ENCODE peak calls at places on chromosomes 13 and 19, in ten cellular contexts. E, N, W, M, C, F, L, P, A and X are unnamed samples.

GRCh38 chr13:77028202-77028601 is 1.2 kb upstream of the FBXL3 start:
- DNase-seq in E (no peak), N (no peak), W (no peak), M (no peak), C (peak), F (peak), L (peak), P (no peak), A (peak), X (no peak)

GRCh38 chr13:44903596-44903995 is 85.7 kb downstream of the NUFIP1 start:
- DNase-seq in E (no peak), N (peak), W (peak), M (no peak), C (peak), F (peak), L (peak), P (peak), A (peak), X (peak)

GRCh38 chr19:49851456-49852259 is 699 bp downstream of the PTOV1 start:
- DNase-seq in E (peak), N (peak), W (no peak), M (no peak), C (peak), F (peak), L (peak), P (peak), A (no peak), X (no peak)

GRCh38 chr19:23440791-23441190 is 45.5 kb upstream of the ZNF91 start:
- DNase-seq in E (no peak), N (no peak), W (no peak), M (no peak), C (no peak), F (no peak), L (no peak), P (no peak), A (no peak), X (no peak)

GRCh38 chr19:48544856-48545750 is 6.9 kb upstream of the SULT2B1 start:
- DNase-seq in E (no peak), N (peak), W (no peak), M (no peak), C (no peak), F (no peak), L (no peak), P (no peak), A (no peak), X (no peak)

GRCh38 chr19:3366761-3367571 is 583 bp downstream of the NFIC start:
- DNase-seq in E (no peak), N (peak), W (peak), M (no peak), C (peak), F (peak), L (peak), P (peak), A (peak), X (no peak)

GRCh38 chr19:16714702-16715294 is 4.8 kb upstream of the NWD1 start:
- DNase-seq in E (peak), N (peak), W (peak), M (no peak), C (peak), F (peak), L (peak), P (peak), A (peak), X (no peak)

GRCh38 chr19:43619262-43620060 is at the start of gene ZNF428:
- DNase-seq in E (peak), N (peak), W (peak), M (peak), C (peak), F (peak), L (peak), P (peak), A (peak), X (peak)

GRCh38 chr13:24985102-24985501 is 110.8 kb upstream of the PABPC3 start:
- DNase-seq in E (no peak), N (peak), W (no peak), M (no peak), C (no peak), F (no peak), L (no peak), P (no peak), A (no peak), X (no peak)
- TF ChIP-seq CTCF in E (no peak), N (peak), W (no peak), M (no peak), C (no peak), F (no peak), L (no peak), P (no peak), A (no peak), X (no peak)

DNA sequence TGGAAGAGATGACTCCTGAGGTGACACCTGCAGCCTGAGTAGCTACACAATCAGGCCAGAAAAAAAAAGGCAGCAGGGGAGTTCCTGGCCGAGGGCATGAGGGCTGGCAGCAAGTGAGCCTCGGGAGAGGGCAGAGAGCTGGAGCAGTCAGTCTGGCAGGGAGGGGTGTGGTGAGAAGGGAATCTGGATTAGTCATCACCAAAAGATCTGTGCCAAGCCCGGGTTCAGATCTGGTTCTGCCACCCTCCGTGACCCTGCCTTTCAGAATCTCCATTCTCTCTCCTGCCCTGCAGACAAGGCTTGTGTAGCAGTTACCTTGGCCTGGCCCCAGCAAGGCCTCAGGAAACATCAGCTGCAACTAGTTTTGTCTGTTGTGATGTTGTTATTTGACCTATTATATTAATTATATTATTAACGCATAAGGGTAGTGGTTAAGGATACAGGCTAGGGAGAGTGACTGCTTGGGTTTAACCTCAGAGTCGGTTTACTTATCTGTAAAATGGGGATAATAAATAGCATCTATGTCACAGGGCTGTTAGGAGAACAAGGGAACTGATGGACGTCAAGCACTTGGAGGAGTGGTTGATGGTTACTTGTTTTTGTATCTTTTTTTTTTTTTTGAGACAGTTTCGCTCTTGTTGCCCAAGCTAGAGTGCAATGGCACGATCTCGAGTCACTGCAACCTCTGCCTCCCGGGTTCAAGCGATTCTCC is 2.7 kb upstream of the CAPNS1 start:
- DNase-seq in E (no peak), N (no peak), W (peak), M (no peak), C (peak), F (no peak), L (no peak), P (peak), A (peak), X (peak)
- H3K27ac ChIP-seq in E (no peak), N (no peak), W (peak), M (peak), C (peak), F (peak), L (no peak), P (peak), A (peak), X (peak)

GRCh38 chr13:61466280-61466679 is 50.6 kb upstream of the PCDH20 start:
- DNase-seq in E (no peak), N (peak), W (no peak), M (no peak), C (no peak), F (no peak), L (no peak), P (no peak), A (no peak), X (no peak)
- TF ChIP-seq CTCF in E (no peak), N (peak), W (peak), M (no peak), C (no peak), F (no peak), L (no peak), P (no peak), A (no peak), X (no peak)

GRCh38 chr13:58682616-58683015 is 1051.1 kb downstream of the PCDH17 start:
- DNase-seq in E (no peak), N (no peak), W (no peak), M (no peak), C (no peak), F (no peak), L (no peak), P (no peak), A (no peak), X (no peak)

DNA sequence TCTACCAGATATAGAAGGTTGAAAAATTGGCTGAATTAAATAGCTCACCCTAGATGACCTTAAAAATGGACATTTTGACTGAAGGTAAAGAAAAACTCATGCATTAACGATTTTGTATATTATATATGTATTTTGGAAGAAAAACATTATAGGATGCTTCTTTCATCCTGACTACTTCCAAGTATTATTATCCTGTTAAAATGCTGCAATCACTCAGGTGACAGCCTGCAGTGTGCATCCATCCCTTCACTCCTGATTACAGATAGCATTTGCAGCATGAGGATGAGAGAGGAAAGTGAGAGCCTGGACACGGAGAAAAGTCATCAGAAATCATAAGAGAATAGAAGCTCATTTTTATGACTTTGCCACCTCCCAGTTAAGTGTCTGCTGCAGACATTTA is 1055.6 kb downstream of the PCDH17 start:
- DNase-seq in E (no peak), N (no peak), W (no peak), M (no peak), C (no peak), F (no peak), L (no peak), P (no peak), A (no peak), X (no peak)
- H3K27ac ChIP-seq in E (no peak), N (no peak), W (no peak), M (no peak), C (no peak), F (no peak), L (no peak), P (no peak), A (no peak), X (no peak)

GRCh38 chr19:15631817-15632216 is 8.9 kb upstream of the CYP4F3 start:
- DNase-seq in E (peak), N (peak), W (no peak), M (no peak), C (no peak), F (no peak), L (no peak), P (no peak), A (no peak), X (no peak)
- TF ChIP-seq CTCF in E (peak), N (peak), W (peak), M (no peak), C (no peak), F (no peak), L (no peak), P (no peak), A (no peak), X (no peak)

GRCh38 chr19:56071151-56071550 is 49.9 kb downstream of the ZNF787 start:
- DNase-seq in E (no peak), N (peak), W (no peak), M (no peak), C (no peak), F (no peak), L (no peak), P (no peak), A (no peak), X (no peak)
- H3K27ac ChIP-seq in E (no peak), N (no peak), W (no peak), M (no peak), C (no peak), F (no peak), L (no peak), P (no peak), A (no peak), X (no peak)

GRCh38 chr19:38211206-38211605 is 12.8 kb downstream of the DPF1 start:
- DNase-seq in E (no peak), N (peak), W (no peak), M (no peak), C (no peak), F (peak), L (peak), P (no peak), A (no peak), X (no peak)
- TF ChIP-seq CTCF in E (peak), N (no peak), W (no peak), M (no peak), C (no peak), F (no peak), L (no peak), P (no peak), A (no peak), X (peak)

DNA sequence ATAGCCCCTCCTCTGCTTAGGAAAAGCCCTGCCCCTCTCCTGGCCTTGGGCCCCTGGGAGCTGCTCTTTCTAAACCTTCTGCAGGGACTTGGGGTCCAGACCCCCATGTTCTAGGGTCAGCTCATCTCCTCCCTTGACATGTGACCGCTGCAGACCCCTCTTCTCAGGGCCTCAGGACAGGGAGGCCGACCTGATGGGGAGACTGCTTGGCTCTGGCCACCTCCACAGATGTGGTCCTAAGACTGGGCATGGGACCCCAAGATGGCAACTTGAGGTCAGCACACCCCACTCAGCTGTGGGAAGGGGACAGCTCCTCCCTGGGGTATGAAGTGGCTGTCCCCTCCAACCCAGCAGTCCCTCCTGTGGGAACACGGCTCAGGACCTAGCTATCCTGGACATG is 3.9 kb upstream of the SIX5 start:
- DNase-seq in E (no peak), N (no peak), W (no peak), M (no peak), C (no peak), F (no peak), L (peak), P (no peak), A (no peak), X (no peak)
- H3K27ac ChIP-seq in E (no peak), N (no peak), W (peak), M (no peak), C (no peak), F (no peak), L (no peak), P (no peak), A (peak), X (no peak)

GRCh38 chr13:111230385-111230930 is 90.0 kb upstream of the TEX29 start:
- DNase-seq in E (no peak), N (no peak), W (no peak), M (no peak), C (no peak), F (no peak), L (no peak), P (no peak), A (no peak), X (no peak)
- TF ChIP-seq CTCF in E (no peak), N (no peak), W (no peak), M (no peak), C (no peak), F (no peak), L (no peak), P (no peak), A (no peak), X (no peak)